ENCODE peak calls at places on chromosomes 12 and 14, in four cellular contexts. K is A172, Y is Panc1, B is posterior cingulate gyrus. U is an unnamed sample.

GRCh38 chr14:81834308-81834707 is 300.7 kb upstream of the SEL1L start:
- DNase-seq in K (no peak), Y (no peak), B (no peak), U (no peak)

GRCh38 chr14:41389355-41389754 is 217.3 kb upstream of the LRFN5 start:
- DNase-seq in Y (no peak), K (no peak), B (no peak), U (no peak)

GRCh38 chr14:92513966-92514843 is 624 bp downstream of the RIN3 start:
- DNase-seq in K (no peak), Y (no peak), B (no peak), U (peak)

GRCh38 chr14:80587096-80587724 is 354.3 kb downstream of the CEP128 start:
- DNase-seq in Y (peak), K (peak), B (no peak), U (no peak)

GRCh38 chr12:33427071-33427470 is 12.5 kb downstream of the SYT10 start:
- DNase-seq in B (no peak), K (peak), Y (peak), U (no peak)

GRCh38 chr12:117518594-117519270 is 157.3 kb upstream of the NOS1 start:
- DNase-seq in B (no peak), K (peak), Y (no peak), U (peak)

GRCh38 chr12:105275997-105276760 is 40.2 kb upstream of the APPL2 start:
- DNase-seq in Y (no peak), B (no peak), K (no peak), U (no peak)

GRCh38 chr12:123160801-123161487 is 10.1 kb upstream of the PITPNM2 start:
- DNase-seq in Y (no peak), B (no peak), K (no peak), U (no peak)

GRCh38 chr12:22792198-22792597 is 167.2 kb downstream of the ETNK1 start:
- DNase-seq in Y (no peak), B (no peak), K (no peak), U (no peak)

GRCh38 chr12:130826151-130826801 is 12.8 kb downstream of the STX2 start:
- DNase-seq in K (peak), B (peak), Y (no peak), U (peak)

GRCh38 chr12:84397279-84397678 is 515.3 kb downstream of the SLC6A15 start:
- DNase-seq in K (peak), B (no peak), Y (no peak), U (no peak)

GRCh38 chr12:120331390-120331789 is 3.8 kb upstream of the PLA2G1B start:
- DNase-seq in K (no peak), B (no peak), Y (no peak), U (no peak)

GRCh38 chr12:47366203-47366978 is 286.6 kb upstream of the AMIGO2 start:
- DNase-seq in Y (no peak), B (no peak), K (no peak), U (no peak)

GRCh38 chr12:44428825-44429224 is 447.3 kb downstream of the NELL2 start:
- DNase-seq in B (no peak), Y (no peak), K (no peak), U (no peak)

GRCh38 chr14:95519699-95520098 is 3.2 kb upstream of the SYNE3 start:
- DNase-seq in B (no peak), Y (no peak), K (peak), U (peak)

GRCh38 chr12:109833307-109834189 is at the start of gene TRPV4:
- DNase-seq in K (no peak), Y (no peak), B (no peak), U (no peak)

GRCh38 chr12:57237952-57238853 is 8.7 kb downstream of the SHMT2 start:
- DNase-seq in Y (no peak), B (no peak), K (no peak), U (no peak)

GRCh38 chr14:54572316-54572715 is 5.4 kb downstream of the SAMD4A start:
- DNase-seq in Y (no peak), B (no peak), K (no peak), U (peak)

GRCh38 chr14:24806061-24806678 is 172.2 kb upstream of the GZMB start:
- DNase-seq in K (peak), B (peak), Y (peak), U (peak)

GRCh38 chr14:74671789-74672188 is 41.1 kb downstream of the AREL1 start:
- DNase-seq in K (peak), Y (peak), B (no peak), U (no peak)

GRCh38 chr12:123119808-123120207 is 31.1 kb downstream of the PITPNM2 start:
- DNase-seq in K (no peak), Y (no peak), B (no peak), U (no peak)

GRCh38 chr12:39723831-39724230 is 104.2 kb upstream of the ABCD2 start:
- DNase-seq in B (no peak), K (peak), Y (no peak), U (no peak)

GRCh38 chr12:85843606-85844325 is 7.6 kb upstream of the RASSF9 start:
- DNase-seq in K (no peak), Y (no peak), B (no peak), U (no peak)

GRCh38 chr12:113149361-113150150 is at the start of gene CFAP73:
- DNase-seq in B (peak), Y (no peak), K (peak), U (peak)

GRCh38 chr12:30447061-30447750 is 248.5 kb downstream of the IPO8 start:
- DNase-seq in B (no peak), Y (no peak), K (peak), U (no peak)

GRCh38 chr12:57087689-57088441 is 1.0 kb upstream of the NAB2 start:
- DNase-seq in K (peak), B (peak), Y (no peak), U (peak)

GRCh38 chr14:51619551-51619950 is 32.2 kb upstream of the FRMD6 start:
- DNase-seq in K (no peak), Y (no peak), B (no peak), U (no peak)

GRCh38 chr14:73325630-73326299 is 88.5 kb downstream of the PAPLN start:
- DNase-seq in Y (no peak), K (no peak), B (no peak), U (no peak)

GRCh38 chr14:72049462-72049861 is 117.2 kb downstream of the RGS6 start:
- DNase-seq in B (no peak), K (peak), Y (no peak), U (no peak)

GRCh38 chr12:6312529-6313325 is 2.2 kb downstream of the PLEKHG6 start:
- DNase-seq in B (no peak), K (peak), Y (no peak), U (peak)

GRCh38 chr14:69631509-69631908 is 20.1 kb downstream of the SUSD6 start:
- DNase-seq in Y (no peak), K (no peak), B (no peak), U (no peak)

GRCh38 chr12:2646341-2646740 is 148.4 kb upstream of the FKBP4 start:
- DNase-seq in B (no peak), Y (no peak), K (no peak), U (no peak)

GRCh38 chr14:91233936-91234790 is 10.3 kb downstream of the GPR68 start:
- DNase-seq in K (no peak), Y (no peak), B (no peak), U (no peak)

GRCh38 chr14:103155013-103155412 is 31.8 kb downstream of the TNFAIP2 start:
- DNase-seq in K (peak), Y (peak), B (no peak), U (peak)

GRCh38 chr12:52860102-52860838 is 11.5 kb upstream of the KRT78 start:
- DNase-seq in B (no peak), K (no peak), Y (no peak), U (no peak)

GRCh38 chr14:101113835-101114725 is 210.6 kb upstream of the RTL1 start:
- DNase-seq in K (no peak), B (no peak), Y (no peak), U (peak)

GRCh38 chr12:132319991-132320570 is 9.3 kb downstream of the GALNT9 start:
- DNase-seq in Y (no peak), K (no peak), B (no peak), U (no peak)

U was measured in colonic mucosa.